ENCODE peak calls at places on chromosome 1, in eight cellular contexts. V is IMR-90, O is MM.1S, M is heart left ventricle, F is left ventricle myocardium inferior, R is PC-9, E is colonic mucosa, B is hepatocyte. I is an unnamed sample. For H3K27me3, the result is how much of the 10 kb centered on the place peaks cover.

GRCh38 chr1:208431721-208432120 is 187.5 kb upstream of the PLXNA2 start:
- DNase-seq in V (peak), O (no peak), M (no peak), F (no peak), R (no peak), E (no peak), B (no peak), I (peak)

GRCh38 chr1:207807395-207808321 is 55.8 kb downstream of the CD46 start:
- DNase-seq in V (no peak), O (peak), M (peak), F (peak), R (no peak), E (peak), B (no peak), I (peak)

GRCh38 chr1:234621657-234622335 is 11.8 kb upstream of the IRF2BP2 start:
- DNase-seq in V (peak), O (no peak), M (no peak), F (peak), R (no peak), E (no peak), B (no peak), I (no peak)

GRCh38 chr1:112272101-112272772 is 123.8 kb upstream of the CTTNBP2NL start:
- DNase-seq in V (no peak), O (no peak), M (no peak), F (no peak), R (no peak), E (no peak), B (no peak), I (no peak)

GRCh38 chr1:37085393-37085792 is 51.1 kb upstream of the GRIK3 start:
- DNase-seq in V (no peak), O (no peak), M (no peak), F (no peak), R (no peak), E (no peak), B (no peak), I (no peak)

GRCh38 chr1:162391790-162392563 is 10.4 kb downstream of the C1orf226 start:
- DNase-seq in V (peak), O (peak), M (no peak), F (no peak), R (peak), E (no peak), B (peak), I (peak)

GRCh38 chr1:85356130-85356529 is 79.7 kb upstream of the BCL10 start:
- DNase-seq in V (no peak), O (no peak), M (no peak), F (no peak), R (no peak), E (no peak), B (no peak), I (no peak)

GRCh38 chr1:226082959-226083302 is 20.4 kb downstream of the H3-3A start:
- DNase-seq in V (no peak), O (peak), M (peak), F (peak), R (peak), E (no peak), B (peak), I (no peak)

GRCh38 chr1:188937965-188938551 is 1539.6 kb downstream of the BRINP3 start:
- DNase-seq in V (peak), O (no peak), M (no peak), F (no peak), R (no peak), E (no peak), B (no peak), I (no peak)

GRCh38 chr1:155691992-155692528 is 3.2 kb downstream of the DAP3 start:
- DNase-seq in V (no peak), O (no peak), M (no peak), F (no peak), R (no peak), E (no peak), B (no peak), I (no peak)

GRCh38 chr1:30324251-30325084 is 398.9 kb downstream of the MATN1 start:
- DNase-seq in V (no peak), O (no peak), M (no peak), F (no peak), R (no peak), E (no peak), B (no peak), I (no peak)

GRCh38 chr1:32538887-32539583 is at the start of gene ZBTB8A:
- DNase-seq in V (peak), O (peak), M (peak), F (peak), R (peak), E (peak), B (peak), I (peak)

GRCh38 chr1:69109276-69109675 is 458.4 kb upstream of the LRRC7 start:
- DNase-seq in V (no peak), O (no peak), M (no peak), F (no peak), R (no peak), E (no peak), B (no peak), I (peak)

GRCh38 chr1:177937931-177938330 is 31.9 kb downstream of the SEC16B start:
- DNase-seq in V (peak), O (no peak), M (no peak), F (no peak), R (no peak), E (no peak), B (no peak), I (peak)

GRCh38 chr1:101290119-101290921 is 53.5 kb downstream of the S1PR1 start:
- DNase-seq in V (no peak), O (no peak), M (no peak), F (no peak), R (no peak), E (no peak), B (no peak), I (no peak)

GRCh38 chr1:161737625-161738024 is 12.0 kb upstream of the DUSP12 start:
- DNase-seq in V (no peak), O (no peak), M (no peak), F (no peak), R (no peak), E (no peak), B (no peak), I (no peak)

GRCh38 chr1:226974544-226975258 is 34.6 kb downstream of the COQ8A start:
- DNase-seq in V (no peak), O (no peak), M (peak), F (peak), R (no peak), E (peak), B (peak), I (no peak)

GRCh38 chr1:20521960-20522861 is 14.3 kb upstream of the MUL1 start:
- DNase-seq in V (peak), O (peak), M (peak), F (peak), R (peak), E (peak), B (peak), I (peak)

GRCh38 chr1:235737751-235738150 is 88.2 kb upstream of the GNG4 start:
- DNase-seq in V (no peak), O (no peak), M (no peak), F (no peak), R (no peak), E (no peak), B (no peak), I (no peak)

GRCh38 chr1:39576016-39576657 is 453 bp downstream of the PABPC4 start:
- DNase-seq in V (no peak), O (peak), M (peak), F (peak), R (peak), E (peak), B (peak), I (no peak)

GRCh38 chr1:15189692-15190321 is 36.3 kb downstream of the TMEM51 start:
- DNase-seq in V (no peak), O (no peak), M (no peak), F (no peak), R (no peak), E (peak), B (peak), I (no peak)

GRCh38 chr1:165403835-165404482 is 41.0 kb downstream of the RXRG start:
- DNase-seq in V (no peak), O (peak), M (peak), F (no peak), R (peak), E (no peak), B (peak), I (peak)

GRCh38 chr1:232472485-232473041 is 157.4 kb downstream of the SIPA1L2 start:
- DNase-seq in V (peak), O (no peak), M (no peak), F (no peak), R (no peak), E (no peak), B (no peak), I (no peak)

GRCh38 chr1:242185728-242186127 is 186.8 kb upstream of the MAP1LC3C start:
- DNase-seq in V (no peak), O (no peak), M (no peak), F (no peak), R (no peak), E (no peak), B (no peak), I (no peak)

GRCh38 chr1:207423560-207424292 is 30.4 kb upstream of the CR2 start:
- DNase-seq in V (no peak), O (no peak), M (no peak), F (no peak), R (no peak), E (no peak), B (peak), I (no peak)

GRCh38 chr1:113930499-113931161 is 1.5 kb downstream of the HIPK1 start:
- DNase-seq in V (peak), O (peak), M (no peak), F (no peak), R (peak), E (peak), B (peak), I (peak)

GRCh38 chr1:54583307-54583686 is 35.3 kb downstream of the ACOT11 start:
- DNase-seq in V (no peak), O (no peak), M (no peak), F (no peak), R (no peak), E (no peak), B (no peak), I (no peak)

GRCh38 chr1:18936471-18936813 is 20.0 kb downstream of the IFFO2 start:
- DNase-seq in V (no peak), O (no peak), M (no peak), F (no peak), R (no peak), E (no peak), B (no peak), I (no peak)

GRCh38 chr1:232675898-232676297 is 46.0 kb upstream of the SIPA1L2 start:
- DNase-seq in V (no peak), O (no peak), M (no peak), F (no peak), R (no peak), E (no peak), B (no peak), I (no peak)

GRCh38 chr1:201299968-201300367 is 16.7 kb downstream of the PKP1 start:
- DNase-seq in V (peak), O (no peak), M (peak), F (peak), R (peak), E (peak), B (no peak), I (peak)

GRCh38 chr1:46315669-46316403 is 12.3 kb downstream of the UQCRH start:
- DNase-seq in V (peak), O (no peak), M (no peak), F (no peak), R (no peak), E (no peak), B (no peak), I (peak)

GRCh38 chr1:97385536-97385935 is 535.3 kb downstream of the DPYD start:
- DNase-seq in V (no peak), O (no peak), M (no peak), F (no peak), R (no peak), E (no peak), B (no peak), I (no peak)

GRCh38 chr1:63523738-63524137 is 413 bp downstream of the EFCAB7 start:
- DNase-seq in V (no peak), O (no peak), M (no peak), F (no peak), R (no peak), E (peak), B (peak), I (no peak)

GRCh38 chr1:154353460-154353904 is 28.2 kb downstream of the ATP8B2 start:
- DNase-seq in V (peak), O (peak), M (no peak), F (no peak), R (peak), E (peak), B (peak), I (peak)
- TF ChIP-seq CTCF in V (peak), O (peak), M (peak), F (no peak), R (no peak), E (peak), B (peak), I (peak)

DNA sequence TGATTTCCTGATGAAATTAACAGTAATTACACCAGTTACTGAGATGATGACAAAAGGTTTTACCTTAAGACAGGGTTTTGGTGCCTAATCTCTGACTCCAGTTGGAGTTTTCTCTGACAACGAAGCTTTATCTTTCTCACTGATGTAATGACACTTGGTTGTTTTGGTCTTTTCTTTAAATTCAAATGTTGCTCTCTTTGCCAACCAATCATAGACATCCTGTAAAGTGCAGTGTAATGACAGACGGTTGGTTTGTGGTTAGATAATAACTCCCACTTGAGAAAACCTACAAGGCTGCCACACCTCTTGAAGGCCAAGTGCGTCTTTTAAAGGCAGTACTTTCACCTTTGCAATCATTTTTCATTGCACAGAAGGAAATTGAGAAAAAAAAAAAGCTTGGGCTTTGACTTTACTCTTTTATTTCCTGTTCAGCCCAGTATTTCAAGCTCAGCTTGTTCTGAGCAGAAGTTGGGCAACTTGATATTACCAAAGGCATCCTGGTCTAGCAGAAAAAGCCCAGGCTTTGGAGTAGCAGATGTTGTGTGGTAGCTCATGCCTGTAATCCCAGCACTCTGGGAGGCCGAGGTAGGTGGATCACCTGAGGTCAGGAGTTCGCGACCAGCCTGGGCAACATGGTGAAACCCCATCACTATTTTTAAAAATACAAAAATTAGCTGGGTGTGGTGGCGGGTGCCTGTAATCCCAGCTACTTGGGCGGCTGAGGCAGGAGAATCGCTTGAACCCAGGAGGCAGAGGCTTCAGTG is 14.9 kb downstream of the PDIK1L start:
- DNase-seq in V (peak), O (peak), M (no peak), F (no peak), R (peak), E (peak), B (peak), I (peak)
- H3K4me3 ChIP-seq in V (no peak), O (peak), M (no peak), F (no peak), R (peak), E (peak), B (no peak), I (no peak)

GRCh38 chr1:17646444-17647287 is 107.2 kb downstream of the ARHGEF10L start:
- DNase-seq in V (no peak), O (no peak), M (no peak), F (no peak), R (no peak), E (no peak), B (no peak), I (no peak)
- H3K27me3 ChIP-seq in V (under half), O (half or more), M (under half), F (under half), R (under half), E (under half), B (under half), I (under half)

DNA sequence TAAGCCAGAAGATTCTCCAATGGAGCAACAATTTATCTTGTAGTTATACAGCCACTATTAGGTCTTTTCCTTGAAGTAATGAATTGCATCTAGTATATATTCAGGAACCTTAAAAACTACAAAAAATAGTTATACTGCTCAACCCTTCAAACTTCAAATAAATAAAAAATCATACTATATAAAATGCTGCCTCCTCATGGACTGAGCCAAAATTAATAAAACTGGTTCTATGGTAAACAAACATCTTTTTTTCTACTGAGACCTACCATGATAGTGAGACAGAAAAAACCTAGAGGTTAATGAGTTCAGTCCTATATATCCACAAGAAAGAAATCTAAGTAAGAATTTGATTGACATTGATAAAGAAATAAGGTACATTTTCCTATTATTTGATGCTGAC is 67.7 kb downstream of the GPATCH2 start:
- DNase-seq in V (no peak), O (no peak), M (no peak), F (no peak), R (no peak), E (no peak), B (no peak), I (peak)
- TF ChIP-seq CTCF in V (no peak), O (no peak), M (no peak), F (no peak), R (no peak), E (no peak), B (no peak), I (no peak)

I was measured in bronchial epithelial cell.